ENCODE peak calls at places on chromosomes 11 and 22, in five cellular contexts. O is GM12878, Q is H1, E is K562, N is GM12892. B is an unnamed sample.

GRCh38 chr22:49392247-49392646 is 435.4 kb downstream of the BRD1 start:
- DNase-seq in O (no peak), Q (no peak), N (no peak), E (no peak), B (no peak)

GRCh38 chr22:39292561-39293074 is 26.8 kb downstream of the RPL3 start:
- DNase-seq in O (no peak), E (peak; percentile 86), Q (no peak), N (no peak), B (no peak)

GRCh38 chr11:2704896-2705606 is 5.3 kb upstream of the KCNQ1OT1 start:
- DNase-seq in E (no peak), Q (no peak), O (no peak), N (no peak), B (no peak)

GRCh38 chr11:122215244-122215992 is 99.4 kb upstream of the BLID start:
- DNase-seq in E (peak; percentile 23), N (peak; percentile 35), O (no peak), Q (peak; percentile 89), B (peak; percentile 41)

GRCh38 chr11:122434786-122435185 is 220.7 kb upstream of the UBASH3B start:
- DNase-seq in E (no peak), N (no peak), Q (no peak), O (no peak), B (no peak)

GRCh38 chr22:23518381-23519187 is 61.5 kb downstream of the IGLL1 start:
- DNase-seq in Q (no peak), O (no peak), E (no peak), N (no peak), B (no peak)

GRCh38 chr22:42316988-42317387 is 46.5 kb upstream of the TCF20 start:
- DNase-seq in Q (no peak), N (no peak), O (no peak), E (peak; percentile 41), B (no peak)

GRCh38 chr11:129592191-129592590 is 216.5 kb downstream of the BARX2 start:
- DNase-seq in E (no peak), O (no peak), N (no peak), Q (no peak), B (no peak)

GRCh38 chr11:17890333-17890732 is 122.5 kb downstream of the SERGEF start:
- DNase-seq in O (no peak), N (no peak), Q (no peak), E (no peak), B (no peak)

GRCh38 chr11:64094463-64095223 is 58.9 kb downstream of the FLRT1 start:
- DNase-seq in Q (no peak), E (peak; percentile 58), O (no peak), N (no peak), B (no peak)

GRCh38 chr11:88656960-88657738 is 319.6 kb upstream of the CTSC start:
- DNase-seq in N (no peak), E (no peak), O (no peak), Q (no peak), B (no peak)

GRCh38 chr11:126190792-126191191 is 20.7 kb downstream of the RPUSD4 start:
- DNase-seq in E (no peak), Q (no peak), O (no peak), N (no peak), B (no peak)

GRCh38 chr11:1756791-1757771 is 6.6 kb downstream of the CTSD start:
- DNase-seq in E (no peak), O (no peak), N (peak; percentile 23), Q (no peak), B (no peak)

GRCh38 chr11:114044042-114044871 is 15.3 kb upstream of the ZBTB16 start:
- DNase-seq in Q (no peak), O (no peak), E (no peak), N (no peak), B (no peak)

GRCh38 chr11:130622126-130622525 is 173.7 kb downstream of the ADAMTS15 start:
- DNase-seq in N (no peak), Q (no peak), O (no peak), E (no peak), B (no peak)

GRCh38 chr22:38788016-38788415 is 5.9 kb downstream of the DNAL4 start:
- DNase-seq in O (no peak), E (no peak), N (no peak), Q (no peak), B (no peak)

GRCh38 chr11:74311352-74311926 is at the start of gene P4HA3:
- DNase-seq in E (peak; percentile 86), N (peak; percentile 33), Q (peak; percentile 92), O (no peak), B (peak; percentile 56)

GRCh38 chr11:5007561-5007960 is 12.9 kb downstream of the OR51L1 start:
- DNase-seq in Q (no peak), N (no peak), E (peak; percentile 18), O (no peak), B (no peak)

GRCh38 chr11:64084146-64084961 is 48.6 kb downstream of the FLRT1 start:
- DNase-seq in O (no peak), N (no peak), Q (no peak), E (no peak), B (no peak)

GRCh38 chr11:127106142-127106541 is 105.6 kb upstream of the KIRREL3 start:
- DNase-seq in O (no peak), N (no peak), E (no peak), Q (no peak), B (no peak)

GRCh38 chr11:88183233-88183632 is 8.0 kb upstream of the RAB38 start:
- DNase-seq in E (no peak), O (no peak), Q (no peak), N (no peak), B (no peak)

GRCh38 chr11:86523738-86524602 is 148.4 kb downstream of the ME3 start:
- DNase-seq in N (no peak), E (peak; percentile 46), Q (no peak), O (no peak), B (no peak)
- TF ChIP-seq POLR2A in N (no peak), E (no peak), Q (no peak), O (no peak), B (no peak)

DNA sequence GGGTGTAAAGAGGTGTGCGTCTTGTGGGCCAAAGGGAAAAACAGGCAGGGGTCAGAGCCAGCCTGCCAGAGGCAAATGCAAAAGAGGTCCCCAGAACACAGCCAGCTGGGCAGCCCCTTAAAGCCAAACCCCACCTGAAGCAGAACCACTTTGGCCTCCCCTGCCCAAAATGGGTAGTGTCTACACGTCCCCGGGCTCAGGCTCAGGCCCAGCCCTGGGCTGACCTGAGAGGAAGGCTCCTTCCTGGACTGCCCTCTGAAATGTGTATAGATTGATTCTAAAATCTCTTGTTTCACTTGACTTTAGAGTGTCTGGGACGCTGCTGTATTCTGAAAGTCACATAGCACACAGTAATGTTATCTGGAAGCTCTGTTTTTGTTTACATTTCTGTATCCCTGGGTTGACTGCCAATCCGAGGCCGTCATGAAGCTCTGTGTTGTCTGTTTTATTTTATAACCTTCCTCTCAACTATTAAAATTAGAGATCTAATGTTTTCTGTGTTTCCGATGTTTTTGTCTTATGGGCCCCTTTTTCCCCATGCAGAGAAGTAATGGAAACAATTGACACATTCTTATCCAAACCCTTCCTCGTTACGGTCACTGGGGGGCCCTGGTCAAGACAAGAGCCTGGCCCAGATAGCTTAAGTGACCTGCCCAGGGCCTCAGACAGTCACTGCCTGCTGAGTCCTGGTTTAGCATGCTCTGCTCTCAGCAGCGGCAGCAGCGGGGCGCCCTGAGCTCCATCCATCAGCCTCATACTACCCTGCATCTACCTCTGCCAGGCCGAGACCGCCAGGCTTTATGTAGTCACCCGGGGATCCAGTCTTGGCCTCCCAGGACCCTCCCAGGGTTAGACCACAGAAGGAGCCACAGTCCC is 10.1 kb downstream of the OVOL1 start:
- DNase-seq in E (no peak), O (no peak), N (no peak), Q (no peak), B (no peak)
- TF ChIP-seq TAF1 in E (no peak), O (no peak), N (no peak), Q (no peak), B (no peak)

GRCh38 chr22:20996598-20997535 is 5.1 kb downstream of the THAP7 start:
- DNase-seq in N (no peak), E (no peak), Q (no peak), O (no peak), B (no peak)
- TF ChIP-seq POLR2A in N (no peak), E (no peak), Q (no peak), O (peak; percentile 23), B (peak; percentile 5)

GRCh38 chr11:69874178-69874983 is 55.2 kb upstream of the FGF3 start:
- DNase-seq in E (no peak), N (no peak), O (no peak), Q (no peak), B (no peak)

GRCh38 chr11:69874984-69875673 is 55.9 kb upstream of the FGF3 start:
- DNase-seq in N (no peak), O (no peak), E (no peak), Q (peak; percentile 41), B (no peak)

GRCh38 chr11:69878144-69878883 is 59.1 kb upstream of the FGF3 start:
- DNase-seq in O (no peak), E (no peak), Q (peak; percentile 38), N (no peak), B (no peak)

GRCh38 chr11:69877235-69877634 is 58.0 kb upstream of the FGF3 start:
- DNase-seq in E (no peak), Q (no peak), N (no peak), O (no peak), B (no peak)

GRCh38 chr11:69876013-69876412 is 56.8 kb upstream of the FGF3 start:
- DNase-seq in E (no peak), O (no peak), N (no peak), Q (no peak), B (no peak)
- TF ChIP-seq TAF1 in E (no peak), O (no peak), N (no peak), Q (no peak), B (no peak)

GRCh38 chr22:19178659-19179471 is at the start of gene SLC25A1:
- DNase-seq in E (peak; percentile 100), O (peak; percentile 39), N (peak; percentile 93), Q (peak; percentile 95), B (peak; percentile 95)
- TF ChIP-seq POLR2A in E (no peak), O (peak; percentile 59), N (no peak), Q (no peak), B (no peak)

DNA sequence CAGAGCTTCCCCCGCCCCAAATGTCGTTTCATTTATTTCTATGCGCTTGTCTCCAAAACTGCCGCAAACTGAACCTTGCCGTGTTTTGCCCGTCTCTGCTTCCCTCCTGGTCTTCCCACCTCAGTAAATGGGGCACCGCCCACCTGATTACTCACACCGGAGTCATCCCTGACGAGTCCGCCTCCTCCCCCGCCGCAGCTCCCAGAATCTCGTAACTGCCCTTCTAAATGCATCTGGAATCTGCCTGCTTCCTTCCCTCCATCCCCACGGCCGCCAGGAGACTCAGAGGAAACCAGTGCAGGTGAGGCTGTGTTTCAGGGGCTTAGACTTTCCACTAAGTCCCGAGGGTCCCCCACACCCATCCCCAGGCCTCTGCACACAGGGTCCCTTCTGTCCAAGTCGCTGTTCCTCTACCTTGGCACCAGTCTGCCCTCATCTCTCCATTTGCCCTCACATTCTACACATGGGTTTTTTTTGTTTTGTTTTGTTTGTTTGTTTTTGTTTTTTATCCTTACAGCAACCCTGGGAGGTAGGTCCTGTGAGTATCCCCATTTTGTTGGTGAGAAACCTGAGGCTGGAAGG is 62.6 kb upstream of the PHF21B start:
- DNase-seq in N (no peak), O (no peak), E (peak; percentile 21), Q (peak; percentile 84), B (no peak)
- TF ChIP-seq TAF1 in N (no peak), O (no peak), E (no peak), Q (peak; percentile 40), B (no peak)

GRCh38 chr11:117144477-117145392 is 648 bp downstream of the PAFAH1B2 start:
- DNase-seq in N (peak; percentile 58), Q (no peak), E (peak; percentile 83), O (no peak), B (peak; percentile 46)
- TF ChIP-seq POLR2A in N (no peak), Q (peak; percentile 40), E (no peak), O (no peak), B (no peak)